ENCODE peak calls at places on chromosomes 5 and 9, in five cellular contexts. H is SK-N-SH, A is HepG2, E is suprapubic skin, W is GM12878. F is an unnamed sample.

GRCh38 chr9:13665418-13666066 is 386.1 kb upstream of the MPDZ start:
- DNase-seq in H (no peak), A (peak), E (no peak), W (no peak), F (no peak)

GRCh38 chr9:20186231-20186630 is 397.4 kb upstream of the SLC24A2 start:
- DNase-seq in H (no peak), A (no peak), E (no peak), W (no peak), F (no peak)

GRCh38 chr5:113002423-113002822 is 25.8 kb downstream of the DCP2 start:
- DNase-seq in H (no peak), A (peak), E (no peak), W (no peak), F (no peak)

GRCh38 chr9:74025402-74025894 is 471.7 kb upstream of the RORB start:
- DNase-seq in H (no peak), A (peak), E (no peak), W (no peak), F (no peak)

GRCh38 chr9:117191504-117192375 is 223.1 kb downstream of the ASTN2 start:
- DNase-seq in H (no peak), A (peak), E (no peak), W (no peak), F (no peak)

GRCh38 chr9:111176511-111176910 is 138.2 kb upstream of the LPAR1 start:
- DNase-seq in H (no peak), A (no peak), E (no peak), W (no peak), F (no peak)

GRCh38 chr5:91074615-91075014 is 308.5 kb downstream of the ARRDC3 start:
- DNase-seq in H (no peak), A (peak), E (no peak), W (peak), F (no peak)

GRCh38 chr9:12961276-12961809 is 186.5 kb downstream of the LURAP1L start:
- DNase-seq in H (no peak), A (no peak), E (no peak), W (no peak), F (no peak)

GRCh38 chr5:126544087-126544740 is 50.8 kb downstream of the ALDH7A1 start:
- DNase-seq in H (peak), A (peak), E (no peak), W (no peak), F (no peak)

GRCh38 chr5:26572486-26572885 is 465.9 kb downstream of the CDH9 start:
- DNase-seq in H (no peak), A (no peak), E (no peak), W (no peak), F (no peak)

GRCh38 chr9:3288686-3289085 is 237.1 kb downstream of the RFX3 start:
- DNase-seq in H (no peak), A (no peak), E (no peak), W (no peak), F (no peak)

GRCh38 chr9:133429216-133429613 is 7.0 kb downstream of the ADAMTS13 start:
- DNase-seq in H (no peak), A (no peak), E (no peak), W (no peak), F (no peak)

GRCh38 chr5:114018178-114018577 is 343.7 kb upstream of the KCNN2 start:
- DNase-seq in H (no peak), A (peak), E (no peak), W (no peak), F (no peak)

GRCh38 chr5:135218486-135218755 is 180.6 kb downstream of the MACROH2A1 start:
- DNase-seq in H (no peak), A (no peak), E (no peak), W (no peak), F (no peak)

GRCh38 chr9:116152390-116152789 is 1.2 kb upstream of the PAPPA start:
- DNase-seq in H (peak), A (peak), E (no peak), W (no peak), F (no peak)

GRCh38 chr9:76818271-76818670 is 54.0 kb downstream of the PCA3 start:
- DNase-seq in H (no peak), A (peak), E (peak), W (no peak), F (peak)

GRCh38 chr5:166724284-166724683 is 1567.2 kb upstream of the WWC1 start:
- DNase-seq in H (no peak), A (no peak), E (no peak), W (no peak), F (no peak)

GRCh38 chr5:11268894-11269293 is 507.9 kb upstream of the DAP start:
- DNase-seq in H (no peak), A (no peak), E (no peak), W (no peak), F (no peak)

GRCh38 chr5:149486726-149487635 is 64.3 kb downstream of the CSNK1A1 start:
- DNase-seq in H (no peak), A (peak), E (no peak), W (no peak), F (no peak)

GRCh38 chr9:75167281-75167680 is 79.0 kb downstream of the OSTF1 start:
- DNase-seq in H (no peak), A (no peak), E (no peak), W (no peak), F (no peak)

GRCh38 chr5:142312399-142312798 is 12.4 kb downstream of the SPRY4 start:
- DNase-seq in H (no peak), A (no peak), E (no peak), W (no peak), F (no peak)
- TF ChIP-seq POLR2AphosphoS5 in H (no peak), A (no peak), E (no peak), W (no peak), F (no peak)

DNA sequence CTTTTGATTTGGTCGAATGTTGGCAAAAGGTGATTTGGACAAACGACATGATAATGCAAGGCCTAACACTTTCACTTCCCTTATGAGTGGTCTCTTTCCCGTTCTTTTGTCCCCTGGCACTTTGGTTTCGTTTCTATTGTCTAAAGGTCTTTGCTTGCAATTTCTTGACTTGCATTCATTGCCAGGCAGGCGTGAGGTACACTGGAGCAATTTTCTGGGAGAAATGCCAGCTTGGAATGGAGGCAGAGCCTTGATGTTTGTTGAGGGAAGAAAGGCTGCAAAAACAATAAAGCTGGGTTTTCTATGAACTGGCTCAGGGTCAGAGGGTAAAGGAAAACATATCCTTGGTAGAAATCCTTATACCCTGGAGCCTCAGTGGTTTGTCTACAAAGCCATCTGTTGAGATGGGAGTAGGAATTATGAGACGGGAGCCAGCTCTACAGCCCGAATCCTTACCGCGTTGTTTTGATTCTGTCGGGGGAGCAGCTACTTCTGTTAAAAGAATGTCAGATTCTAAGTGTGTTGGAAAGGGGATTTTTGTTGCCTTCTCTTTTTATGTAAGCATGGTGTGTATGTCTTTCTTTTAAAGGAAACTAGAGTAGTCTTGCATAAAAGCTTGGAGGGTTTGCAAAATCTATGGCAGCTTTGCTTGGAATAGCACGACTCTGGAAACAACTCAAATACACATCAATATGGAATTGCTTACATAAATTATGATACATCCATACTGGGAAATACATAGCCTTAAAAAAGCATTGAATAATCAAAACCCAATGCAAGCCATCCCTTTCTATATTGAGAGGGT is 158.9 kb downstream of the RMI1 start:
- DNase-seq in H (no peak), A (no peak), E (no peak), W (peak), F (no peak)
- TF ChIP-seq EP300 in H (no peak), A (no peak), E (no peak), W (no peak), F (no peak)

GRCh38 chr9:128055222-128056040 is 11.7 kb downstream of the NAIF1 start:
- DNase-seq in H (no peak), A (no peak), E (peak), W (no peak), F (peak)
- TF ChIP-seq POLR2AphosphoS5 in H (no peak), A (no peak), E (no peak), W (no peak), F (peak)

GRCh38 chr5:146338774-146339714 is at the start of gene POU4F3:
- DNase-seq in H (peak), A (no peak), E (no peak), W (no peak), F (no peak)
- TF ChIP-seq EP300 in H (no peak), A (no peak), E (no peak), W (no peak), F (no peak)

GRCh38 chr9:37424204-37424685 is 1.7 kb downstream of the GRHPR start:
- DNase-seq in H (no peak), A (peak), E (no peak), W (no peak), F (no peak)

GRCh38 chr9:37421914-37422288 is 595 bp upstream of the GRHPR start:
- DNase-seq in H (no peak), A (no peak), E (no peak), W (no peak), F (no peak)

GRCh38 chr9:37420271-37421215 is 2.0 kb upstream of the GRHPR start:
- DNase-seq in H (no peak), A (no peak), E (no peak), W (no peak), F (no peak)

GRCh38 chr9:37423508-37423907 is 1.0 kb downstream of the GRHPR start:
- DNase-seq in H (no peak), A (no peak), E (no peak), W (no peak), F (no peak)

DNA sequence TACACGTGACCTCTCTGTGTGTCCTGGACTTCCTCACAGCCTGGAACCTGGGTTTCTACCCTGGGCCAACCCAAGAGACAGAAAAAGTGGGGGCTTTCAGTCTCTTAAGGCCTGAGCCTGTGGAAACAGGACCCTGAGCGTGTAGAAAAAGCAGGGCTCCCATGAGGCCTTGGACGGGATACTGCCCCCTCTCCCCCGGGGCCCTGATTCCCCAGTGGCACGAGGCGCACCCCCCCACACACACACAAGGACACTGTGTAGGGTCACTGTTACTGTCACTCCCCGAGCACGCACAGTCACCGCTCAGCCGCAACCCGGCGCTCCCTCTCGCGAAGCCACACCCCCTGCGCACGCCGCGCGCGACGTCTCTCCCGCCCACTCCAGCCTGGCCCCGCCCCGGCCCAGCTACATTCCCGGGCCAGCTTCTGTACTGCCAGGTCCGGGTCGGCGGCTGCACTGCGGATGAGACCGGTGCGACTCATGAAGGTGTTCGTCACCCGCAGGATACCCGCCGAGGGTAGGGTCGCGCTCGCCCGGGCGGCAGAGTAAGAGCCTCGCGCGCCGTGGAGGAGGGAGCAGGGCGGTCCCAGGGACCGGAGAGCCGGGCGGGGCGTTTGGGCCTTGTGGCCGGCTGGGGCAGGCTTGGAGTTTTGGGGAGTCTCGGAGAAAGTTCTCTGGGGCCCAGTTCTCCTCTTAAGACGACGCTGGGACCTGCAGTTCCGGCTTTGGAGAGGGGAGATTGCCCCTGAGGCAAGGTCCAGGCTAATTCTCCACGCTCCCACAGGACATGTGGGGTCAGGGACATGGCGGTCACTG is at the start of gene GRHPR:
- DNase-seq in H (peak), A (peak), E (peak), W (no peak), F (peak)
- TF ChIP-seq POLR2AphosphoS5 in H (no peak), A (peak), E (no peak), W (peak), F (peak)

GRCh38 chr9:91151014-91151740 is 210.5 kb downstream of the AUH start:
- DNase-seq in H (no peak), A (no peak), E (no peak), W (peak), F (no peak)
- TF ChIP-seq EP300 in H (no peak), A (no peak), E (no peak), W (peak), F (peak)

DNA sequence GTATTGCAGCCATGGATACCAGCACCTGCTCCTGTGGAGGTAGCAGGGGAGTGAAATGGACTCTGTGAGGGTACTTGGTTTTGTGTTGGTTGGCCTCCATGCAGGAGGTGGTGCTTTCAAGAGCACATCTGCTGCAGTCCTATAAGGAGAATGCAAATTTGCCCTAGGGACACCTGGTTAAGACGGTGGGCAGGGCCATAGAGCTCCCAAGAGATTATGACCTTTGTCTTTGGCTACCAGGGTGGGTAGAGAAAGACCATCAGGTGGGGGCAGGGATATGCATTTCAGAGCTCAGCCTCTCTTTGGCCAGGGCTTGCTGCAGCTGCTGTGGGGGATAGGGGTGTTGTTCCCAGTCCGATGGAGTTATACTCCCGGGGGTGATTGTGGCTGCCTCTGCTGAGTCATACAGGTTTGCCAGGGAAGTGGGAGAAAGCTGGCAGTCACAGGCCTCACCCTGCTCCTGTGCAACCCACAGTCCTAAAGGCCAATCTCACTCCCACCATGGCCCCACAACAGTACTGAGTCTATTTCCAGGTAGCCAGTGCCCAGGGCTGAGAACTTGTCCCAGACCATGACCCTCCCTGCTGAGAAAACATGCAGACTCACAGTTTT is 14.0 kb upstream of the PDLIM4 start:
- DNase-seq in H (no peak), A (no peak), E (no peak), W (no peak), F (peak)
- TF ChIP-seq POLR2AphosphoS5 in H (no peak), A (no peak), E (no peak), W (no peak), F (no peak)